ENCODE peak calls at places on chromosomes 3 and 15, in five cellular contexts. One of them, this sample, is unnamed.

GRCh38 chr15:78810377-78811123 is 714 bp downstream of the ADAMTS7 start:
- DNase-seq in RWPE1: peak; percentile 64
- DNase-seq in substantia nigra: no peak
- DNase-seq in Panc1: no peak
- DNase-seq in CD8-positive, alpha-beta T cell: no peak
- DNase-seq in this sample: no peak

GRCh38 chr3:79250746-79251145 is 517.1 kb downstream of the ROBO1 start:
- DNase-seq in substantia nigra: no peak
- DNase-seq in Panc1: no peak
- DNase-seq in CD8-positive, alpha-beta T cell: no peak
- DNase-seq in RWPE1: no peak
- DNase-seq in this sample: no peak

GRCh38 chr3:70726966-70727365 is 414.5 kb upstream of the MDFIC2 start:
- DNase-seq in substantia nigra: no peak
- DNase-seq in Panc1: no peak
- DNase-seq in CD8-positive, alpha-beta T cell: no peak
- DNase-seq in RWPE1: no peak
- DNase-seq in this sample: no peak

GRCh38 chr3:168801792-168802191 is 706.1 kb upstream of the GOLIM4 start:
- DNase-seq in RWPE1: peak; percentile 47
- DNase-seq in CD8-positive, alpha-beta T cell: no peak
- DNase-seq in substantia nigra: no peak
- DNase-seq in Panc1: no peak
- DNase-seq in this sample: peak; percentile 20

GRCh38 chr15:85793641-85794597 is 806 bp downstream of the KLHL25 start:
- DNase-seq in CD8-positive, alpha-beta T cell: peak; percentile 65
- DNase-seq in RWPE1: peak; percentile 41
- DNase-seq in Panc1: no peak
- DNase-seq in substantia nigra: no peak
- DNase-seq in this sample: no peak

GRCh38 chr3:4986175-4986610 is 7.0 kb downstream of the BHLHE40 start:
- DNase-seq in substantia nigra: no peak
- DNase-seq in RWPE1: no peak
- DNase-seq in Panc1: no peak
- DNase-seq in CD8-positive, alpha-beta T cell: no peak
- DNase-seq in this sample: no peak

GRCh38 chr3:46892285-46893145 is 15.0 kb downstream of the PTH1R start:
- DNase-seq in RWPE1: peak; percentile 64
- DNase-seq in Panc1: no peak
- DNase-seq in CD8-positive, alpha-beta T cell: no peak
- DNase-seq in substantia nigra: peak; percentile 32
- DNase-seq in this sample: no peak

GRCh38 chr3:191051037-191051436 is 148.0 kb upstream of the OSTN start:
- DNase-seq in CD8-positive, alpha-beta T cell: no peak
- DNase-seq in Panc1: no peak
- DNase-seq in RWPE1: peak; percentile 19
- DNase-seq in substantia nigra: no peak
- DNase-seq in this sample: no peak

GRCh38 chr3:16423298-16423697 is 90.2 kb downstream of the RFTN1 start:
- DNase-seq in CD8-positive, alpha-beta T cell: no peak
- DNase-seq in substantia nigra: no peak
- DNase-seq in Panc1: no peak
- DNase-seq in RWPE1: peak; percentile 3
- DNase-seq in this sample: peak; percentile 31

GRCh38 chr15:72497402-72497801 is 23.3 kb downstream of the ARIH1 start:
- DNase-seq in substantia nigra: no peak
- DNase-seq in RWPE1: no peak
- DNase-seq in Panc1: no peak
- DNase-seq in CD8-positive, alpha-beta T cell: no peak
- DNase-seq in this sample: no peak

GRCh38 chr15:42089942-42090341 is 4.4 kb downstream of the PLA2G4D start:
- DNase-seq in CD8-positive, alpha-beta T cell: no peak
- DNase-seq in RWPE1: no peak
- DNase-seq in substantia nigra: no peak
- DNase-seq in Panc1: no peak
- DNase-seq in this sample: no peak

GRCh38 chr15:78007211-78007956 is 70.1 kb downstream of the TBC1D2B start:
- DNase-seq in Panc1: no peak
- DNase-seq in CD8-positive, alpha-beta T cell: no peak
- DNase-seq in substantia nigra: no peak
- DNase-seq in RWPE1: no peak
- DNase-seq in this sample: no peak

GRCh38 chr3:46709721-46710120 is 7.9 kb downstream of the PRSS50 start:
- DNase-seq in RWPE1: no peak
- DNase-seq in Panc1: no peak
- DNase-seq in CD8-positive, alpha-beta T cell: peak; percentile 41
- DNase-seq in substantia nigra: no peak
- DNase-seq in this sample: no peak

GRCh38 chr15:83871808-83872559 is 218.1 kb downstream of the ADAMTSL3 start:
- DNase-seq in Panc1: no peak
- DNase-seq in CD8-positive, alpha-beta T cell: no peak
- DNase-seq in RWPE1: peak; percentile 63
- DNase-seq in substantia nigra: no peak
- DNase-seq in this sample: no peak

GRCh38 chr3:119380697-119381096 is 82.7 kb downstream of the TMEM39A start:
- DNase-seq in CD8-positive, alpha-beta T cell: no peak
- DNase-seq in substantia nigra: no peak
- DNase-seq in RWPE1: no peak
- DNase-seq in Panc1: no peak
- DNase-seq in this sample: no peak

GRCh38 chr3:176842914-176843313 is 354.4 kb downstream of the TBL1XR1 start:
- DNase-seq in CD8-positive, alpha-beta T cell: no peak
- DNase-seq in RWPE1: no peak
- DNase-seq in substantia nigra: no peak
- DNase-seq in Panc1: no peak
- DNase-seq in this sample: no peak

GRCh38 chr15:66765478-66766281 is 63.6 kb downstream of the SMAD6 start:
- DNase-seq in CD8-positive, alpha-beta T cell: no peak
- DNase-seq in RWPE1: peak; percentile 82
- DNase-seq in Panc1: no peak
- DNase-seq in substantia nigra: no peak
- DNase-seq in this sample: peak; percentile 68

GRCh38 chr3:156298938-156299337 is 178.6 kb downstream of the KCNAB1 start:
- DNase-seq in Panc1: no peak
- DNase-seq in RWPE1: no peak
- DNase-seq in CD8-positive, alpha-beta T cell: no peak
- DNase-seq in substantia nigra: no peak
- DNase-seq in this sample: no peak

GRCh38 chr3:17039579-17039978 is 154.8 kb downstream of the PLCL2 start:
- DNase-seq in substantia nigra: no peak
- DNase-seq in CD8-positive, alpha-beta T cell: no peak
- DNase-seq in RWPE1: peak; percentile 66
- DNase-seq in Panc1: peak; percentile 81
- DNase-seq in this sample: peak; percentile 91

GRCh38 chr3:4741404-4742307 is 237.6 kb upstream of the BHLHE40 start:
- DNase-seq in CD8-positive, alpha-beta T cell: no peak
- DNase-seq in RWPE1: peak; percentile 89
- DNase-seq in substantia nigra: no peak
- DNase-seq in Panc1: peak; percentile 89
- DNase-seq in this sample: peak; percentile 88

GRCh38 chr15:63060699-63061098 is 18.2 kb downstream of the TPM1 start:
- DNase-seq in RWPE1: no peak
- DNase-seq in Panc1: no peak
- DNase-seq in CD8-positive, alpha-beta T cell: no peak
- DNase-seq in substantia nigra: no peak
- DNase-seq in this sample: no peak

GRCh38 chr15:63969652-63970421 is 76.4 kb downstream of the DAPK2 start:
- DNase-seq in substantia nigra: no peak
- DNase-seq in CD8-positive, alpha-beta T cell: no peak
- DNase-seq in Panc1: no peak
- DNase-seq in RWPE1: no peak
- DNase-seq in this sample: no peak

GRCh38 chr15:81377871-81378270 is 3.9 kb upstream of the TMC3 start:
- DNase-seq in Panc1: no peak
- DNase-seq in CD8-positive, alpha-beta T cell: no peak
- DNase-seq in substantia nigra: no peak
- DNase-seq in RWPE1: no peak
- DNase-seq in this sample: no peak

DNA sequence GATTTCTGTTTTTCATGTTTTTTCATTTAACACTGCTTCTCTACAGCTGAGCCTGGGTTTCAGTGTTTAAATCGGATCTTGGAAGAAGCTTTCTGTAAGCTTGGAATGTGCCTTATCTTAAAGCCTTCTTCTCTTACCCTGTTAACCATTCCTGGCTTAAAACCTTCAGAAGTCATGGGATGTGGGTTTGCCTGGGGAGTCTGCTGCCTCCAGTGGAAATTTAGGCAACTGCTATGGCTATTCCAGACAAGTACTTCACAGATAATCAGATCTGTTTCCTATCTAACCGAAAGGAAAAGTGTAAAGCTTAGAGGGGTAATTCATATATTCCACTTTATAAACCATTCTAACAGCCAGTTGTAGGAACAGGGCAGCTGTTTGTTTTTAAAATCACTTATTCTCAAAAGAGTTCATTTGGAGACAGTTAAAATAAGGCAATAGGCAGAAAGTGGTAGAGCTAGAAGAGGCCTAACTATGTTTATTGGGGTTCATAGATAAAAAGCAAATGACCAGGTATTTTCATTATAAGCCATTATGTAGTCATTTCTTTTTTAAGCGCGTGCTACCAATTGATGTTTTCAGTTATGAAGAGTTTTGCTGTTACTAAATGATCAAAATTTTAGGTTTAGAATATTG is 219.9 kb downstream of the TCF12 start:
- DNase-seq in Panc1: peak; percentile 36
- DNase-seq in substantia nigra: no peak
- DNase-seq in CD8-positive, alpha-beta T cell: no peak
- DNase-seq in RWPE1: peak; percentile 64
- DNase-seq in this sample: no peak
- H3K27ac ChIP-seq in Panc1: no peak overlapping the region
- H3K27ac ChIP-seq in substantia nigra: no peak overlapping the region
- H3K27ac ChIP-seq in CD8-positive, alpha-beta T cell: no peak overlapping the region
- H3K27ac ChIP-seq in RWPE1: no peak overlapping the region
- H3K27ac ChIP-seq in this sample: no peak overlapping the region

DNA sequence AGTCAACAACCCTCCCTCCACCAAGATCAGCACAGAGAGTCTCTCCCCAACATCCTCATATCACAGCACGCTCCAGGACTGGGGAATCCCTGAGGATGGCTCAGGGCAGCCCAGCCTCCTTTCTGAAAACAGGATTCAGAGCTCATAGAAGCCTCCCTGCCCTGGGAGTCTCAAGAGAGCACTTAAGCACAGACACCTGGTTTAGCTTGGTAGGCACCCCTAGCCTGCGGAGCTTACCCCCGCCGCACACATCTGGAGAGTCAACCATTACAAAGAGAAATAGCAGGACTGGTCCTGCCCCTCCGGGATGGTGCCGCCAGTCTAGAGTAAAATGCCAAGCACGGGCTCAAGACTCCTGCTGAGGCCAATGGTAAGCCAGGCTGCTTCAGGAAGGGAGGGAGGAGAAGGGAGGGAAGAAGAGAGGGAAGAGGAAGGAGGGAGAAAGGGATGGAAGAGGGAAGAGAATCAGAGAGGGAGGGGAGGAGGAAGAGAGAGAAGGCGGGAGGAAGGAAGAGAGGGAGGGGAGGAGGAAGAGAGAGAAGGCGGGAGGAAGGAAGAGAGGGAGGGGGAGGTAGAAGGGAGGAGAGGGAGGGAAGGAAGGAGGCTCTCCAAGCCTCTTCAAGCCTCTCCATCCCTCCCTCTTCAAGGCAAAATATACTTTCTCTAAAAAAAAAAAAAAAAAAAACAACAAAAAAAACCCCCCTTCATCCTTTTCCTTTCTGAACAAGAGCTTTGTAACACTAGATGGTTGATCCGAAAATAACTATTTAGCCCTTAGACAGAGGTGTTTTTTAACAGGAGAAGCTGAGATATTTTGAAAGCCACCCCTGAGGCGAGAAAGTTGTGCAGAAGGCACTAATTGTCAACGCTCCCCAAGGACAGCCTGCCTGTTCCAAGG is 278.6 kb upstream of the TLE3 start:
- DNase-seq in substantia nigra: no peak
- DNase-seq in Panc1: no peak
- DNase-seq in RWPE1: no peak
- DNase-seq in CD8-positive, alpha-beta T cell: no peak
- DNase-seq in this sample: no peak
- H3K27ac ChIP-seq in substantia nigra: no peak overlapping the region
- H3K27ac ChIP-seq in Panc1: peak overlapping the region; percentile 57
- H3K27ac ChIP-seq in RWPE1: peak overlapping the region; percentile 84
- H3K27ac ChIP-seq in CD8-positive, alpha-beta T cell: no peak overlapping the region
- H3K27ac ChIP-seq in this sample: no peak overlapping the region

DNA sequence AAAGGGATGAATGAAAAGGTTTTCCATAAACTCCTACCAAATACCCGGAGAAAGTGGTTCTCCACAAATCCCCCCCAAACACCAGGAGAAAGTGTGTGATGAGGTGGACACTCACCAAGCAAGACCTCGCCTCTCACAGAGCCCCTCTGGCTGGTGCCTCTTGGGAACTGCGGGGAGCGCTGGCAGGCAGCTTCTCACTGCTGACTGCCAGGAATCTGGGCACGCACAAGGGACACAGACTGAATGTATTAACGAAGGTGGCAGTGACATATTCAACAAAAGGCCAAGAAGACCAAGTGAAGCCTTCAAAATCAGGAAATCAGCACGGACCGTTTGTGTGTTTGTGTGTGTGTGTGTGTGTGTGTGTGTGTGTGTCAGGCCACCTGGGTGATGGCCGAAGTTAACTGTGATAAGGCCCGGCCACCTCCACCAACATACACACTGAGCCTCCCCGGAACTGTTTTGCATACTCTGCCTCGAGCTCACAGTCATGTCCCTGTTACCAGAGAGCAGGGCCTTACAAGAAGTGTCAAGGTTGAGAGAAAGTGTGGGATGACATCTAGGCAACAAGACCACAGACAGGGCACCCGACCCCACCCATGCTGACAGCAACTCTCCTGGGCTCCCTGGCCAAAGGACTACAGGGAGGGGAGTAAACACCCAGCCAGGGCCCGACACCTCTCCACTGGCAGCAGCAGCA is 18.0 kb downstream of the ATP10A start:
- DNase-seq in substantia nigra: no peak
- DNase-seq in CD8-positive, alpha-beta T cell: no peak
- DNase-seq in RWPE1: no peak
- DNase-seq in Panc1: no peak
- DNase-seq in this sample: no peak
- H3K27ac ChIP-seq in substantia nigra: no peak overlapping the region
- H3K27ac ChIP-seq in CD8-positive, alpha-beta T cell: peak overlapping the region; percentile 31
- H3K27ac ChIP-seq in RWPE1: no peak overlapping the region
- H3K27ac ChIP-seq in Panc1: no peak overlapping the region
- H3K27ac ChIP-seq in this sample: no peak overlapping the region

DNA sequence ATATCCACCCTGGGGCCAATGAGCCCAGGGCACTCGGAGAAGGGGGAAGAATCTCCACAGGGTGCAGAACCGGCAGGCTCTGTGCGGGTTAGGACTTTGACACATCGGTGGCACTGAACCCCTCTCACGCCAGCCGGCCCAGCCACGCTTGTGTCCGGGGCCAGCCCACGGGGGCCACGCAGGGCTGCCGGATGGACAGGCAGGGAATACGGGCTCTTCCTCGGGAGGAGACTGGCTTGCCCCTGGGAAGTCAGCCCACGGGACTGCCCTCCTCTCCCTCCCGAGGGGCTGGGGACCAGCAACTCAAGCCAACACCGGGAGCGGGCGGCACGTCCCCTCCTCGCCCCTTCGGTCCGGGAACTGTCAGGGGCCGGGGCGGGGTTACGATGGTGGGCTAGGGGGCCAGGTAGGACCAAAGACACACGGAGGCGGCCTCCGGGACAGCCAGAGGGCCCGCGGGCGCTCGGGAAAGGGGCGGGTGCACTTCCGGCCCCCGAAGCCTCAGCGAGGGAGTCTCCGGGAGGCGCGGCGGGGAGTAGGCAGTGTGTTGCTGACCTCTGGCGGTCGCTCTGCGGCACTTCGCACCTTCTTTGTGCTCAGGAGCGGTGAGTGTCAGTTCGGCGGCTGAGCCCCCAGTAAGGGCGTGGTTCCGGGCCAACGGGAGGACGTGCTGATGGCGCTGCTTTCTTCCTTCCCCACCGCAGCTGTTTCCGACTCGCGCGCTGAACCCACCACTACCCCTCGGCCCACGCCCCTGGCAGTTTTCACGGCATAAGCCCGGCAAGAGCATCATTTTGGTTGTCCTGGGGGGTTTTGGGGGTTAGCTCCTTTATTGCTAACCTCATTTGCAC is 5.1 kb upstream of the CYP8B1 start:
- DNase-seq in RWPE1: peak; percentile 75
- DNase-seq in substantia nigra: peak; percentile 69
- DNase-seq in CD8-positive, alpha-beta T cell: peak; percentile 92
- DNase-seq in Panc1: peak; percentile 24
- DNase-seq in this sample: no peak
- H3K27ac ChIP-seq in RWPE1: peak overlapping the region; percentile 22
- H3K27ac ChIP-seq in substantia nigra: peak overlapping the region; percentile 68
- H3K27ac ChIP-seq in CD8-positive, alpha-beta T cell: peak overlapping the region; percentile 37
- H3K27ac ChIP-seq in Panc1: peak overlapping the region; percentile 44
- H3K27ac ChIP-seq in this sample: no peak overlapping the region